ENCODE peak calls at places on chromosome 3, in eight cellular contexts. B is kidney; P is GM20000; G is CD8-positive, alpha-beta T cell; X is endodermal cell; D is GM10248; E is natural killer cell; Y is brain microvascular endothelial cell. S is an unnamed sample.

GRCh38 chr3:13513051-13513912 is 33.2 kb downstream of the HDAC11 start:
- DNase-seq in B (peak), P (no peak), G (no peak), X (no peak), D (no peak), E (no peak), Y (no peak), S (no peak)

GRCh38 chr3:195117978-195118581 is 152.9 kb downstream of the XXYLT1 start:
- DNase-seq in B (no peak), P (no peak), G (no peak), X (peak), D (no peak), E (no peak), Y (peak), S (no peak)

GRCh38 chr3:66106788-66107187 is 68.1 kb upstream of the MAGI1 start:
- DNase-seq in B (no peak), P (peak), G (no peak), X (no peak), D (peak), E (no peak), Y (no peak), S (no peak)

GRCh38 chr3:139906441-139906840 is 28.5 kb upstream of the CLSTN2 start:
- DNase-seq in B (no peak), P (no peak), G (no peak), X (peak), D (no peak), E (no peak), Y (peak), S (no peak)

GRCh38 chr3:123180791-123181190 is 21.0 kb upstream of the SEC22A start:
- DNase-seq in B (no peak), P (no peak), G (no peak), X (no peak), D (no peak), E (no peak), Y (no peak), S (no peak)

GRCh38 chr3:134364061-134364935 is 9.9 kb downstream of the AMOTL2 start:
- DNase-seq in B (peak), P (peak), G (no peak), X (peak), D (no peak), E (no peak), Y (peak), S (no peak)

GRCh38 chr3:51773529-51773928 is 5.5 kb downstream of the IQCF6 start:
- DNase-seq in B (no peak), P (no peak), G (no peak), X (no peak), D (no peak), E (no peak), Y (peak), S (no peak)

GRCh38 chr3:32238027-32238815 is at the start of gene CMTM8:
- DNase-seq in B (peak), P (peak), G (peak), X (peak), D (peak), E (no peak), Y (no peak), S (peak)

GRCh38 chr3:138412821-138413531 is 21.4 kb upstream of the ESYT3 start:
- DNase-seq in B (no peak), P (no peak), G (no peak), X (peak), D (no peak), E (no peak), Y (no peak), S (peak)

GRCh38 chr3:123028233-123028828 is 768 bp upstream of the SEMA5B start:
- DNase-seq in B (no peak), P (peak), G (no peak), X (peak), D (peak), E (no peak), Y (peak), S (no peak)

GRCh38 chr3:156432563-156432962 is 122.4 kb downstream of the SSR3 start:
- DNase-seq in B (no peak), P (no peak), G (no peak), X (no peak), D (no peak), E (no peak), Y (no peak), S (no peak)

GRCh38 chr3:197007953-197008352 is 21.7 kb downstream of the MELTF start:
- DNase-seq in B (peak), P (no peak), G (no peak), X (no peak), D (no peak), E (no peak), Y (no peak), S (peak)

GRCh38 chr3:43468141-43468540 is 153.7 kb downstream of the ANO10 start:
- DNase-seq in B (no peak), P (no peak), G (no peak), X (no peak), D (no peak), E (no peak), Y (peak), S (no peak)

GRCh38 chr3:36815375-36815774 is 51.0 kb upstream of the DCLK3 start:
- DNase-seq in B (no peak), P (no peak), G (no peak), X (no peak), D (no peak), E (no peak), Y (no peak), S (no peak)

GRCh38 chr3:30695302-30696061 is 89.1 kb downstream of the TGFBR2 start:
- DNase-seq in B (no peak), P (no peak), G (no peak), X (no peak), D (no peak), E (no peak), Y (no peak), S (no peak)

GRCh38 chr3:65810277-65810676 is 228.4 kb downstream of the MAGI1 start:
- DNase-seq in B (no peak), P (no peak), G (no peak), X (no peak), D (no peak), E (no peak), Y (no peak), S (no peak)

GRCh38 chr3:69142090-69142489 is 19.7 kb upstream of the LMOD3 start:
- DNase-seq in B (no peak), P (no peak), G (no peak), X (no peak), D (no peak), E (no peak), Y (peak), S (no peak)

GRCh38 chr3:52313774-52314188 is 2.3 kb upstream of the DNAH1 start:
- DNase-seq in B (no peak), P (peak), G (no peak), X (no peak), D (peak), E (no peak), Y (peak), S (peak)

GRCh38 chr3:48475188-48475587 is 28.7 kb downstream of the ATRIP start:
- DNase-seq in B (peak), P (no peak), G (no peak), X (peak), D (no peak), E (no peak), Y (no peak), S (no peak)
- TF ChIP-seq CTCF in B (no peak), P (no peak), G (no peak), X (peak), D (no peak), E (no peak), Y (no peak), S (no peak)

GRCh38 chr3:183504597-183504996 is 50.9 kb downstream of the KLHL6 start:
- DNase-seq in B (no peak), P (no peak), G (no peak), X (no peak), D (no peak), E (no peak), Y (no peak), S (no peak)

GRCh38 chr3:183500981-183501704 is 54.4 kb downstream of the KLHL6 start:
- DNase-seq in B (no peak), P (no peak), G (no peak), X (peak), D (no peak), E (no peak), Y (no peak), S (no peak)

GRCh38 chr3:183502237-183502636 is 53.3 kb downstream of the KLHL6 start:
- DNase-seq in B (no peak), P (no peak), G (no peak), X (peak), D (no peak), E (no peak), Y (no peak), S (no peak)

GRCh38 chr3:183502782-183503181 is 52.7 kb downstream of the KLHL6 start:
- DNase-seq in B (no peak), P (no peak), G (no peak), X (peak), D (no peak), E (no peak), Y (no peak), S (no peak)

DNA sequence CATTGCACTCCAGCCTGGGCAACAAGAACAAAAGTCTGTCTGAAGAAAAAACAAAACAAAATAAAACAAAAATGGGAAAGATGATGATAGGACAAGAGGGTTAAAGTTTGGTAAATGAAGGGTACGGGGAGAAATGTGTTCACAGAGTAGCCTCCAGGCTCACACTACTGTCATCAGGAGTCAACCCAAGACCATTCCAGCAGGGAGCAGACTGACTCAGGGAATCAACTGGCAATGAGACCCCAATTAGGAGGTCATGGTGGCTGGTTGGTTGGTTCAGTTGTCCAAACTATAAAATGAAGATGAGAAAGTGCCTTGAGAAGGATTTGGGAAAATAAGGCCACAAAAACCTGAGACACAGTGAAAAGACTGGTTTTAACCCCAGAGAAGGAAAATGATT is 51.8 kb downstream of the KLHL6 start:
- DNase-seq in B (no peak), P (no peak), G (no peak), X (peak), D (no peak), E (no peak), Y (no peak), S (no peak)
- TF ChIP-seq CTCF in B (no peak), P (no peak), G (no peak), X (peak), D (no peak), E (no peak), Y (peak), S (no peak)

GRCh38 chr3:61562042-61562809 is 855 bp downstream of the PTPRG start:
- DNase-seq in B (peak), P (peak), G (no peak), X (no peak), D (peak), E (no peak), Y (no peak), S (no peak)

GRCh38 chr3:61562810-61563613 is 1.6 kb downstream of the PTPRG start:
- DNase-seq in B (peak), P (peak), G (no peak), X (peak), D (no peak), E (no peak), Y (no peak), S (no peak)

GRCh38 chr3:61560452-61561373 is 658 bp upstream of the PTPRG start:
- DNase-seq in B (peak), P (peak), G (no peak), X (peak), D (peak), E (no peak), Y (peak), S (no peak)

GRCh38 chr3:61561374-61562041 is at the start of gene PTPRG:
- DNase-seq in B (peak), P (peak), G (no peak), X (peak), D (peak), E (no peak), Y (peak), S (no peak)

DNA sequence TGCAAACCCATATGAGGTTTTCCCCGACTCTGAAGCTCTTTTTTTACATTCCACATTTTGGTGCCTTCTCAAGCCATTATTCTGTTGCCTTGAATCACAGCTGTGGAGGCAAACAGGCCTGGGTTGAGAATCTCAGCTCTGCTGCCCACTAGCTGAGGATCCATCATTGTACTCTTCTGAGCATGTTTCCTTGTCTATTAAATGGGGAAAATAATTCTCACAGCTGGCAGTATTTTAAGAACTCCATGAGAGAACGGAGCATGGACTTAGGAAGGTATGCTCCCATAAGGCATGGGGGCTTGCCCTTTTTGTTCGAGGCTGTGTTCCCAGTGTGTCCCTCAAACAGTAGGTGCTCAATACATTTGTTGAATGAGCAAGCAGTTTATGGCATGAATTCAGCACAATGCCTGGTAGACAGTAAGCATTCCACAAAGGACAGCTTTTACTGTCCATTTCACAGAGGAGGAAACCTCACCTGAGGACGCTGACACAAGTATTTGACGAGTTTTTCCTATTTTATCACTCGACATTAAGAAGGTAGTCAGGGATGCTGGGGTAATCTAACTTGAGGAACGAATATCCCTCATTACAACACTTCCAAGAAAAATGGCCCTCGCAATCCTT is 2.2 kb upstream of the PTPRG start:
- DNase-seq in B (no peak), P (no peak), G (no peak), X (no peak), D (no peak), E (no peak), Y (no peak), S (no peak)
- TF ChIP-seq CTCF in B (no peak), P (no peak), G (no peak), X (peak), D (no peak), E (no peak), Y (peak), S (no peak)

DNA sequence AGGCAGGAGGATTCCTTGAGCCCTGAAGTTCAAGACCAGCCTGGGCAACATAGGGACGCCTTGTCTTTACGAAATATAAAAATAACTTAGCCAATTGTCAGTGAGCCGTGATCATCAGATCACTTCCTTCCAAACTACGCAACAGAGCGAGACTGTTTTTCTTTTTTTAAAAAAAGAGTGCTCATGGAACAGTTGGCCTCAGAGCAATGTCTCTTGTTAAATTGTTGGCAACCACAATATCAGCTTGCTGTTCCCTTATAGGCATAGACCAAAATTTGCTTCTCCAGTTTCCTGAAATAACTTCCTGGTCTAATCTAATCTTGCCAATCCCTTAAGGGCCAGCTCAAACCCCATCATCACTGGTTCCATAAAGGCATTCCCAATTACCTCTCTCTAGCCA is 93.3 kb upstream of the SLC4A7 start:
- DNase-seq in B (no peak), P (no peak), G (no peak), X (no peak), D (no peak), E (no peak), Y (no peak), S (no peak)
- TF ChIP-seq CTCF in B (no peak), P (no peak), G (no peak), X (no peak), D (no peak), E (no peak), Y (no peak), S (no peak)

GRCh38 chr3:189272500-189273119 is 100.8 kb downstream of the TPRG1 start:
- DNase-seq in B (no peak), P (no peak), G (no peak), X (no peak), D (no peak), E (no peak), Y (no peak), S (no peak)
- TF ChIP-seq CTCF in B (peak), P (no peak), G (peak), X (peak), D (peak), E (no peak), Y (peak), S (peak)

DNA sequence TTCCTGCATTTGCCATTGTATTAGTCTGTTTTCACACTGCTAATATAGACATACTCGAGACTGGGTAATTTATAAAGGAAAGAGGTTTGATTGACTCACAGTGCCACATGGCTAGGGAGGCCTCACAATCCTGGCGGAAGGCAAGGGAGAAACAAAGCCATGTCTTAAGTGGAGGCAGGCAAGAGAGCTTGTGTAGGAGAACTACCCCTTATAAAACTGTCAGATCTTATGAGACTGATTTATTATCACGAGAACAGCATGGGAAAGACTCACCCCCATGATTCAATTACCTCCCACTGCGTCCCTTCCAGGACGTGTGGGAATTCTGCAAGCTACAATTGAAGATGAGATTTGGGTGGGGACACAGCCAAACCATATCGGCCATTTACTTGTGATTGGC is 27.8 kb downstream of the YEATS2 start:
- DNase-seq in B (no peak), P (no peak), G (no peak), X (no peak), D (no peak), E (no peak), Y (no peak), S (no peak)
- TF ChIP-seq CTCF in B (no peak), P (no peak), G (no peak), X (no peak), D (no peak), E (no peak), Y (no peak), S (no peak)